ENCODE peak calls at places on chromosomes 3 and 15, in seven cellular contexts. X is GM20000; O is CD4-positive, alpha-beta T cell; H is A549; W is coronary artery; A is osteocyte; K is choroid plexus epithelial cell. N is an unnamed sample.

GRCh38 chr15:93566777-93567176 is 477.8 kb upstream of the RGMA start:
- DNase-seq in K (no peak), A (no peak), X (no peak), O (no peak), H (no peak), W (no peak), N (no peak)

GRCh38 chr3:184716652-184717607 is 5.1 kb upstream of the MAGEF1 start:
- DNase-seq in K (peak; percentile 63), W (no peak), O (no peak), H (no peak), A (peak; percentile 80), X (no peak), N (no peak)

GRCh38 chr3:16668776-16669545 is 63.7 kb upstream of the DAZL start:
- DNase-seq in K (no peak), A (no peak), W (no peak), H (no peak), O (no peak), X (no peak), N (peak; percentile 31)

GRCh38 chr15:51505251-51505650 is 117.3 kb downstream of the DMXL2 start:
- DNase-seq in K (no peak), O (no peak), X (no peak), H (no peak), W (no peak), A (no peak), N (no peak)

GRCh38 chr3:104763007-104763406 is 603.7 kb upstream of the ALCAM start:
- DNase-seq in W (no peak), K (peak; percentile 70), O (no peak), H (no peak), X (no peak), A (no peak), N (no peak)

GRCh38 chr3:15903164-15903563 is 105.4 kb upstream of the ANKRD28 start:
- DNase-seq in H (no peak), X (no peak), K (peak; percentile 53), A (no peak), O (no peak), W (no peak), N (no peak)

GRCh38 chr3:194336601-194337355 is 14.3 kb downstream of the CPN2 start:
- DNase-seq in W (no peak), O (no peak), X (no peak), A (no peak), H (no peak), K (no peak), N (no peak)

GRCh38 chr3:13120928-13121552 is 47.8 kb upstream of the IQSEC1 start:
- DNase-seq in X (no peak), W (no peak), O (no peak), A (no peak), H (no peak), K (no peak), N (no peak)

GRCh38 chr15:81941479-81941878 is 104.3 kb downstream of the MEX3B start:
- DNase-seq in A (no peak), H (no peak), X (no peak), W (no peak), O (no peak), K (peak; percentile 52), N (no peak)

GRCh38 chr3:88262527-88262926 is 112.8 kb downstream of the C3orf38 start:
- DNase-seq in W (no peak), X (no peak), H (no peak), K (no peak), O (no peak), A (no peak), N (no peak)

GRCh38 chr3:49013738-49014660 is 4.4 kb downstream of the DALRD3 start:
- DNase-seq in W (no peak), A (no peak), O (no peak), H (peak; percentile 63), X (no peak), K (peak; percentile 60), N (no peak)

GRCh38 chr3:122621112-122621511 is 43.7 kb downstream of the PARP15 start:
- DNase-seq in K (no peak), O (no peak), X (peak; percentile 30), H (no peak), A (no peak), W (no peak), N (no peak)

GRCh38 chr3:142947799-142948575 is 15.5 kb downstream of the PAQR9 start:
- DNase-seq in A (no peak), H (no peak), O (no peak), K (no peak), X (no peak), W (no peak), N (no peak)

GRCh38 chr3:60080648-60081047 is 1030.8 kb upstream of the CFAP20DC start:
- DNase-seq in K (no peak), H (no peak), X (no peak), O (no peak), A (no peak), W (no peak), N (no peak)

GRCh38 chr3:170815340-170815739 is 54.7 kb downstream of the RPL22L1 start:
- DNase-seq in A (no peak), H (no peak), O (no peak), K (peak; percentile 62), W (no peak), X (no peak), N (no peak)

GRCh38 chr15:93997071-93997658 is 234.2 kb upstream of the MCTP2 start:
- DNase-seq in X (peak; percentile 11), W (no peak), O (no peak), A (no peak), K (peak; percentile 35), H (peak; percentile 28), N (no peak)

GRCh38 chr3:192449036-192449435 is 278.3 kb downstream of the FGF12 start:
- DNase-seq in H (no peak), A (no peak), K (peak; percentile 10), W (no peak), X (no peak), O (no peak), N (no peak)

GRCh38 chr3:192444791-192445106 is 282.6 kb downstream of the FGF12 start:
- DNase-seq in K (no peak), X (no peak), A (no peak), H (no peak), W (no peak), O (no peak), N (no peak)

GRCh38 chr3:192445768-192446644 is 281.3 kb downstream of the FGF12 start:
- DNase-seq in X (no peak), A (no peak), W (no peak), H (no peak), K (no peak), O (no peak), N (no peak)

DNA sequence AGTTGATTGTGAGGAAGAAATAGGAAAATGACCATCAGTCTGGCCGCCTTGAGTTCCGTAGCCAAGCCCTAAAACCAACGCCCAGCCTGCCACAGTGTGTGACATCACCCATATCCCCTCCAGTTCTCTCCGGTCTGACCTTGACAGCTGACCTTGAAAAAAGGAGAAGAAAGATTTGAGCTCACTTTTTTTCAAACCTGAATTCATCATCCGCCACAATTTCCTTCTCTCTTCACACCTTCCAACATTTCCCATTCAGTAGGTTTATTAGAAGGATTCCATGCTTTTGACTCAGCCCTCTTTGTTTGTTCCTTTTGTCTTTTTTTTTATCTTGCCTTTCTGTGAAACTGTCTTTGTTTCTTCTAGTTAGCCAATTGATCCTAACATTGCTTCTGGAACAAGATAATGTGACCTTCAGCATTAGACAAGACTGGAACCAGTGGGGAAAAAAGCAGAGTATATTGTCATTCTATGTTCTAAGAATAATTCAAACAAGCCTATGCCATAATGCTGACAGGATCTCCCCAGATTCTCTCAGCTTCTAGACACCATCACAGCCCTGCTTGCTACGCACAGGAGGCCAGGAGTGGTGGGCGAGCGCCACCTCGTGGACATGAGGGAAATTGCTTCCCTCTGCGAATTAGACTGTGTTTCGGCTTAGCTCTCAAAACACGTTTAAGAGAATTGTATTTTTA is 283.1 kb downstream of the FGF12 start:
- DNase-seq in X (peak; percentile 66), H (peak; percentile 53), K (peak; percentile 76), A (peak; percentile 89), O (no peak), W (no peak), N (no peak)
- TF ChIP-seq CTCF in X (peak; percentile 99), H (peak; percentile 83), K (peak; percentile 100), A (peak; percentile 98), O (peak; percentile 80), W (peak; percentile 89), N (peak; percentile 95)

GRCh38 chr15:65306551-65306950 is 2.1 kb downstream of the RNU5B-1 start:
- DNase-seq in A (no peak), W (no peak), H (no peak), X (no peak), O (no peak), K (no peak), N (no peak)

GRCh38 chr15:65303687-65304392 is 637 bp upstream of the RNU5B-1 start:
- DNase-seq in A (no peak), H (peak; percentile 80), W (peak; percentile 79), X (no peak), K (peak; percentile 71), O (no peak), N (no peak)

GRCh38 chr15:65305776-65306175 is 1.3 kb downstream of the RNU5B-1 start:
- DNase-seq in W (no peak), H (no peak), K (no peak), A (no peak), O (no peak), X (no peak), N (no peak)

GRCh38 chr15:65305144-65305758 is 774 bp downstream of the RNU5B-1 start:
- DNase-seq in X (no peak), O (no peak), W (no peak), K (no peak), H (no peak), A (no peak), N (no peak)

GRCh38 chr15:65304393-65305143 is at the start of gene RNU5B-1:
- DNase-seq in O (peak; percentile 71), K (peak; percentile 97), H (peak; percentile 98), A (peak; percentile 88), W (no peak), X (peak; percentile 86), N (peak; percentile 92)
- TF ChIP-seq CTCF in O (no peak), K (peak; percentile 91), H (no peak), A (peak; percentile 87), W (peak; percentile 65), X (peak; percentile 77), N (peak; percentile 92)

DNA sequence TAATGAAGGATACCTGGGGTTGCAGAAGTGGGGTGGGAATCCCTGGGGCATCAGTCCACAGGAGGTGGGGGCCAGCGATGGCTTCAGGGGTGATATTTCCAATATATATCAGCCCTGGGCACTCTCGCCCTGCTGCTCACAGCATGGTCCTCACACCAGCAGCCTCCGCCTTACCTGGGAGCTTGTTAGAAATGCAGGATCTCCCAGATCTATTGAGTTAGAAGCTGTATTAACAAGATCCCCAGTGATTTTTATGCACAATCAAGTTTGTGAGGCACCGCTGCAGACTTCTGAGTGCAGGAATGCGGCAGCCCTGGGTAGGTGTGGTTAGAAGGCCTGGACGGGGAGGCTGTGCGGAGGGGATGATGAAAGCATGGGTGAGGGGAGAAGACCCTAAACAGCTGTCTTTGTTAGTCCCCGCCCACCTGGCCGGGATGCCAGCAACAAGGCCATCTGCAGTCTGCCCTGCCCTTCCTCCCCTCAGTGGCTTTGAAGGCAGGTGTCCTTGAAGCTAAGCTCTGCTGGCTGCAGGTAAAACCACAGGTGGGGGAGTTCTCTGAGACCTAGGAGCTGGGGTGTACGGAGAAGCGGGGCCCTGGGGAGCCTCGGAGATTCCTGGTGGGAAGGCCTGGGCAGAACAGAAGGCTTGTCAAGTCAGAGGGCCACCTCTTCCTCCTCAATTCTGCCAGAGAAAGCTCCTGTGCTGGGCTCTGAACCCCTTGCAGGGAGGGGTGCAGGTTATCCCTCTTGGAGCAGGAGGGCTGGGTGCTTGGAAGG is 11.4 kb downstream of the FAM107A start:
- DNase-seq in X (no peak), H (no peak), O (no peak), W (peak; percentile 52), K (no peak), A (peak; percentile 77), N (no peak)
- TF ChIP-seq CTCF in X (no peak), H (no peak), O (no peak), W (no peak), K (no peak), A (no peak), N (no peak)

GRCh38 chr3:172585954-172586353 is 62.7 kb upstream of the TNFSF10 start:
- DNase-seq in A (no peak), H (no peak), O (no peak), W (no peak), X (no peak), K (no peak), N (no peak)
- TF ChIP-seq CTCF in A (no peak), H (no peak), O (no peak), W (no peak), X (no peak), K (no peak), N (no peak)